ENCODE peak calls at places on chromosomes 2 and 18, in nine cellular contexts. L, N, D, M, B, K, X, A and T are unnamed samples.

GRCh38 chr2:121873870-121874269 is 118.4 kb downstream of the TSN start:
- DNase-seq in L (no peak), N (no peak), D (no peak), M (no peak), B (no peak), K (no peak), X (no peak), A (no peak), T (no peak)

GRCh38 chr18:49988101-49988500 is 174.8 kb upstream of the ACAA2 start:
- DNase-seq in L (no peak), N (no peak), D (no peak), M (no peak), B (no peak), K (no peak), X (no peak), A (peak), T (no peak)

GRCh38 chr2:147110317-147110716 is 734.5 kb upstream of the ACVR2A start:
- DNase-seq in L (no peak), N (no peak), D (no peak), M (no peak), B (no peak), K (no peak), X (peak), A (no peak), T (no peak)

GRCh38 chr2:161873689-161874088 is 200.3 kb downstream of the DPP4 start:
- DNase-seq in L (no peak), N (no peak), D (no peak), M (no peak), B (no peak), K (no peak), X (no peak), A (no peak), T (no peak)

GRCh38 chr18:23632615-23633014 is 30.1 kb downstream of the ANKRD29 start:
- DNase-seq in L (no peak), N (no peak), D (no peak), M (no peak), B (no peak), K (peak), X (no peak), A (no peak), T (no peak)

GRCh38 chr2:159755788-159756187 is 42.2 kb downstream of the CD302 start:
- DNase-seq in L (peak), N (no peak), D (peak), M (no peak), B (no peak), K (no peak), X (peak), A (no peak), T (no peak)

GRCh38 chr2:190636362-190636761 is 12.5 kb upstream of the NAB1 start:
- DNase-seq in L (peak), N (no peak), D (peak), M (peak), B (no peak), K (no peak), X (peak), A (no peak), T (no peak)

GRCh38 chr2:10357770-10358169 is 55.1 kb downstream of the HPCAL1 start:
- DNase-seq in L (no peak), N (no peak), D (no peak), M (no peak), B (no peak), K (no peak), X (no peak), A (no peak), T (no peak)

GRCh38 chr2:240831594-240832204 is 11.7 kb upstream of the KIF1A start:
- DNase-seq in L (no peak), N (no peak), D (no peak), M (no peak), B (no peak), K (peak), X (no peak), A (no peak), T (no peak)

GRCh38 chr2:38702413-38702812 is 36.5 kb downstream of the GALM start:
- DNase-seq in L (peak), N (no peak), D (peak), M (peak), B (no peak), K (no peak), X (peak), A (no peak), T (no peak)

GRCh38 chr2:98835831-98836385 is 100.1 kb downstream of the CRACDL start:
- DNase-seq in L (no peak), N (no peak), D (no peak), M (no peak), B (no peak), K (no peak), X (no peak), A (no peak), T (peak)

GRCh38 chr2:221590861-221591260 is 18.8 kb upstream of the EPHA4 start:
- DNase-seq in L (no peak), N (no peak), D (no peak), M (no peak), B (no peak), K (no peak), X (no peak), A (no peak), T (no peak)

GRCh38 chr2:12162269-12163247 is 416.1 kb downstream of the LPIN1 start:
- DNase-seq in L (no peak), N (no peak), D (no peak), M (no peak), B (no peak), K (no peak), X (no peak), A (no peak), T (no peak)

DNA sequence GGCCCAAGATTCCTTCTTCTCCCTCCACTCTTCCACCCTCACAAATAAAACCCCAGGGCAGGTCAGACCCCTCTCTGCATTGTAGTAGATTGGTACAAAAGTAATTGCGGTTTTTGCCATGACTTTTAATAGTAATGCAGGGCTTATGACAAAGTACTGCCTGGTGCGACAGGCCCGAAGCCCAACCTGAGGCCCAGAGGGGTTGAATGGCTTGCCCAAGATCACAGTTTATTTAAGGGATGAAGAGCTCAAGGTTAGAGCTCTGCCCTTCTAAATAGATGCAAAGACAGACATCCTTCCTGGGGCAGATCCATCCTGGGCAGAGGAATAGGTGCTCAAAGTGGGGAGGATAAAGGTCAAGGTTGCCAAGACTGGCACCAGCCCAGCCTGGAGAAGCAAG is 899 bp upstream of the PSTPIP2 start:
- DNase-seq in L (no peak), N (no peak), D (no peak), M (no peak), B (no peak), K (no peak), X (no peak), A (no peak), T (no peak)
- H3K4me3 ChIP-seq in L (no peak), N (no peak), D (no peak), M (no peak), B (no peak), K (no peak), X (no peak), A (peak), T (no peak)

GRCh38 chr18:9104244-9104901 is 1.9 kb downstream of the NDUFV2 start:
- DNase-seq in L (no peak), N (no peak), D (no peak), M (no peak), B (no peak), K (no peak), X (no peak), A (no peak), T (no peak)

GRCh38 chr18:9106800-9107574 is 4.5 kb downstream of the NDUFV2 start:
- DNase-seq in L (no peak), N (no peak), D (no peak), M (no peak), B (no peak), K (no peak), X (no peak), A (no peak), T (no peak)

GRCh38 chr18:9103488-9103887 is 989 bp downstream of the NDUFV2 start:
- DNase-seq in L (peak), N (no peak), D (peak), M (peak), B (no peak), K (no peak), X (no peak), A (no peak), T (no peak)

GRCh38 chr18:9105420-9105819 is 2.9 kb downstream of the NDUFV2 start:
- DNase-seq in L (no peak), N (no peak), D (no peak), M (no peak), B (no peak), K (no peak), X (no peak), A (no peak), T (no peak)

DNA sequence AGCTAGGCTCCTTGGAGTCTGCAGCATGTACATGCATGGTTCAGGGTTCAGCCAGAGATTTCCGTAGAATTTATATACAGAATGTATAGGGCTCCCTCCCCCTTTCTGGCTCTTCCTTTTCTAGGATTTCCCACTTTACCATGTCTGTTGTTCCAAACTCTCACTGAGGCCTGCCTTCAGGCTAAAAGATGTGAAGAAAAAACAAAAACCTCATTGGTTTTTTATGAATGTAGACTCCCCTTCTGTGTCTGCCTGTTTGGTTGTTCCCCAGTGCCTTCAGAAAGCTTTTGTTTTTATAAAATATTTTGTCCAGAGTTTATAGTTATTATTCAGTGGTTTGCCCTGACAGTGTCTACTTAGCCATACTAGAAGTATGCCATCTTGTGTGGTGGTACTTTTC is 3.6 kb downstream of the NDUFV2 start:
- DNase-seq in L (no peak), N (no peak), D (no peak), M (no peak), B (no peak), K (no peak), X (no peak), A (no peak), T (no peak)
- H3K4me3 ChIP-seq in L (peak), N (peak), D (no peak), M (peak), B (peak), K (no peak), X (peak), A (peak), T (no peak)

DNA sequence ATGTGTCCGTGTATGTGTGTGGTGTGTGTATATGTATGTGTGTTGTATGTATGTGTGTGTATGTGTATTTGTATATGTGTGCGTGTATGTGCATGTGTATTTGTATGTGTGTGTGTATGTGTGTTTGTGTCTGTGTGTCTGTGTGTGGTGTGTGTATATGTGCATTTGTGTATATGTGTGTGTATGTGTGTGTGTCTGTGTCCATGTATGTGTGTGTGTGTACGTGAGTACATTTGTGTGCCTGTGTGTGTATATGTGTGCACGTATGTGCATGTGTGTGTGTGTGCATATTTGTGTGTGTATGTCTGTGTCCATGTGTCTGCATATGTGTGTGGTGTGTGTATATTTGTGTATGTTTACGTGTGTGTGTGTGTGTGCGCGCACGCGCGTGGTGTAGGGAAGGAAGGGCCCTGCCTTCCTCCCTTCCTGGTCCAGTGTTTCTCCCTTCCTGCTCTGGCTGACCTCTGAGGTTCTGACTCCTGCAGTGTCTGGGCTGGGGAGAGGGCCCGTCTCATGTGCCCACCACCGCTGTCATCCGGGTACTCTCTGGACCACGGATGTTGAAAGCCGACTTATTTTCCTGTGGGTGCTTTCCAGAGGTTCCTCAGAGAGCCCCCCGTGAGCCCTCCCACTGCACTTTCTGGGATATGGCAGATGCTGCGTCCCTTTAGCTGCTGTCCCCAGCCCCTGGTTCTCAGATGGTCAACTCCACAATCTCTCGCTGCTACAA is 209.5 kb downstream of the DYSF start:
- DNase-seq in L (no peak), N (peak), D (no peak), M (no peak), B (no peak), K (no peak), X (no peak), A (no peak), T (no peak)
- H3K4me3 ChIP-seq in L (no peak), N (no peak), D (no peak), M (no peak), B (no peak), K (no peak), X (no peak), A (no peak), T (no peak)

GRCh38 chr18:63313409-63313917 is 6.1 kb downstream of the BCL2 start:
- DNase-seq in L (no peak), N (no peak), D (no peak), M (no peak), B (no peak), K (no peak), X (no peak), A (no peak), T (no peak)
- H3K4me3 ChIP-seq in L (no peak), N (no peak), D (no peak), M (no peak), B (no peak), K (no peak), X (no peak), A (no peak), T (no peak)